ENCODE peak calls at places on chromosomes 1 and 21, in six cellular contexts. H is pancreas; E is retinal pigment epithelial cell; P is neural crest cell; V is naive thymus-derived CD8-positive, alpha-beta T cell; A is cortex of kidney. Y is an unnamed sample.

GRCh38 chr1:39646232-39647081 is 7.0 kb upstream of the HEYL start:
- DNase-seq in H (peak; percentile 95), E (no peak), P (no peak), V (no peak), A (no peak), Y (no peak)

GRCh38 chr1:241610056-241610815 is 29.9 kb downstream of the CHML start:
- DNase-seq in H (peak; percentile 38), E (no peak), P (no peak), V (no peak), A (no peak), Y (no peak)

GRCh38 chr1:64765826-64766225 is 21.0 kb downstream of the RAVER2 start:
- DNase-seq in H (peak; percentile 21), E (no peak), P (no peak), V (no peak), A (no peak), Y (no peak)

GRCh38 chr1:45864124-45864721 is 60.8 kb downstream of the MAST2 start:
- DNase-seq in H (no peak), E (no peak), P (no peak), V (no peak), A (no peak), Y (no peak)

GRCh38 chr21:33945652-33946270 is 30.2 kb upstream of the ATP5PO start:
- DNase-seq in H (no peak), E (no peak), P (no peak), V (no peak), A (no peak), Y (no peak)

GRCh38 chr21:30882907-30883597 is 1.7 kb upstream of the KRTAP11-1 start:
- DNase-seq in H (no peak), E (no peak), P (no peak), V (no peak), A (no peak), Y (no peak)

GRCh38 chr1:222521299-222522104 is 26.4 kb downstream of the HHIPL2 start:
- DNase-seq in H (no peak), E (peak; percentile 37), P (no peak), V (no peak), A (no peak), Y (no peak)

GRCh38 chr1:63126104-63126503 is 196.3 kb upstream of the FOXD3 start:
- DNase-seq in H (no peak), E (no peak), P (no peak), V (no peak), A (no peak), Y (no peak)

GRCh38 chr1:27488523-27489138 is 1.3 kb downstream of the WASF2 start:
- DNase-seq in H (no peak), E (no peak), P (no peak), V (no peak), A (no peak), Y (no peak)

GRCh38 chr1:107405241-107405640 is 264.4 kb downstream of the NTNG1 start:
- DNase-seq in H (no peak), E (no peak), P (no peak), V (no peak), A (no peak), Y (no peak)

GRCh38 chr1:151846686-151847227 is 6.8 kb downstream of the THEM5 start:
- DNase-seq in H (no peak), E (no peak), P (no peak), V (no peak), A (no peak), Y (no peak)

GRCh38 chr1:206887701-206888100 is 9.5 kb upstream of the IL24 start:
- DNase-seq in H (no peak), E (no peak), P (no peak), V (no peak), A (no peak), Y (no peak)

GRCh38 chr1:65229754-65230339 is 79.5 kb upstream of the DNAJC6 start:
- DNase-seq in H (no peak), E (no peak), P (no peak), V (no peak), A (no peak), Y (no peak)

GRCh38 chr1:208944981-208945451 is 638.5 kb upstream of the CAMK1G start:
- DNase-seq in H (no peak), E (no peak), P (no peak), V (no peak), A (no peak), Y (no peak)

GRCh38 chr1:109089242-109090015 is 1.1 kb upstream of the TMEM167B start:
- DNase-seq in H (peak; percentile 71), E (no peak), P (peak; percentile 51), V (no peak), A (no peak), Y (peak; percentile 81)